ENCODE peak calls at places on chromosomes 2 and 18, in five cellular contexts. M is coronary artery, H is ureter, J is activated T-cell treated with anti-CD3 and anti-CD28 coated beads for 1 hour, I is cardiac fibroblast. E is an unnamed sample.

GRCh38 chr18:58025733-58026132 is 18.3 kb upstream of the NEDD4L start:
- DNase-seq in M (no peak), H (no peak), J (no peak), I (peak), E (no peak)

GRCh38 chr2:64626963-64627760 is 26.6 kb downstream of the SERTAD2 start:
- DNase-seq in M (peak), H (peak), J (no peak), I (no peak), E (no peak)

GRCh38 chr2:119421304-119421703 is 10.3 kb upstream of the TMEM37 start:
- DNase-seq in M (no peak), H (no peak), J (no peak), I (no peak), E (no peak)

GRCh38 chr2:64212346-64212745 is 68.1 kb upstream of the PELI1 start:
- DNase-seq in M (no peak), H (no peak), J (no peak), I (peak), E (no peak)

GRCh38 chr2:177332041-177332991 is 60.3 kb upstream of the AGPS start:
- DNase-seq in M (no peak), H (peak), J (no peak), I (peak), E (peak)

GRCh38 chr18:57029761-57030160 is 117.1 kb upstream of the BOD1L2 start:
- DNase-seq in M (no peak), H (no peak), J (no peak), I (peak), E (no peak)

GRCh38 chr2:169476459-169476858 is 2.8 kb upstream of the BBS5 start:
- DNase-seq in M (no peak), H (no peak), J (no peak), I (peak), E (no peak)

GRCh38 chr18:48728204-48728833 is 189.5 kb downstream of the CTIF start:
- DNase-seq in M (no peak), H (no peak), J (no peak), I (peak), E (peak)

GRCh38 chr18:56382541-56382940 is 255.9 kb downstream of the TXNL1 start:
- DNase-seq in M (no peak), H (no peak), J (no peak), I (peak), E (no peak)

GRCh38 chr2:239208470-239209180 is 192.2 kb downstream of the HDAC4 start:
- DNase-seq in M (no peak), H (no peak), J (no peak), I (no peak), E (no peak)

GRCh38 chr2:112465373-112465772 is 16.6 kb upstream of the TTL start:
- DNase-seq in M (no peak), H (no peak), J (no peak), I (peak), E (no peak)

GRCh38 chr2:8424997-8425900 is 256.6 kb upstream of the ID2 start:
- DNase-seq in M (no peak), H (no peak), J (peak), I (no peak), E (no peak)

GRCh38 chr2:224722777-224723176 is 6.6 kb upstream of the CCDC195 start:
- DNase-seq in M (no peak), H (no peak), J (no peak), I (no peak), E (no peak)

GRCh38 chr2:197784956-197785941 is at the start of gene BOLL:
- DNase-seq in M (no peak), H (no peak), J (no peak), I (no peak), E (no peak)

GRCh38 chr18:21833619-21834300 is 93.2 kb downstream of the MIB1 start:
- DNase-seq in M (no peak), H (no peak), J (no peak), I (no peak), E (no peak)

GRCh38 chr2:3168230-3168891 is 209.3 kb downstream of the EIPR1 start:
- DNase-seq in M (no peak), H (no peak), J (no peak), I (peak), E (peak)

GRCh38 chr18:77223221-77223639 is 26.4 kb upstream of the GALR1 start:
- DNase-seq in M (no peak), H (no peak), J (no peak), I (no peak), E (no peak)

GRCh38 chr2:15974203-15974452 is 33.8 kb downstream of the MYCN start:
- DNase-seq in M (no peak), H (no peak), J (no peak), I (no peak), E (no peak)

GRCh38 chr2:44560961-44561360 is 199.2 kb downstream of the CAMKMT start:
- DNase-seq in M (no peak), H (no peak), J (no peak), I (peak), E (no peak)

GRCh38 chr2:190959911-190960788 is 53.8 kb downstream of the STAT1 start:
- DNase-seq in M (no peak), H (no peak), J (no peak), I (peak), E (no peak)

GRCh38 chr18:50429207-50429948 is 54.5 kb downstream of the SKA1 start:
- DNase-seq in M (no peak), H (no peak), J (no peak), I (peak), E (no peak)

GRCh38 chr18:21949326-21950015 is 208.9 kb downstream of the MIB1 start:
- DNase-seq in M (no peak), H (no peak), J (no peak), I (peak), E (no peak)

GRCh38 chr2:173021939-173022371 is 53.7 kb upstream of the MAP3K20 start:
- DNase-seq in M (no peak), H (no peak), J (no peak), I (peak), E (no peak)

E was measured in T1000.